ENCODE peak calls at places on chromosome 10, in six cellular contexts. Z, F, J, C, W and H are unnamed samples.

GRCh38 chr10:119333146-119333792 is 125.9 kb downstream of the GRK5 start:
- DNase-seq in Z (no peak), F (peak), J (no peak), C (peak), W (peak), H (no peak)

GRCh38 chr10:89414146-89414878 is at the start of gene IFIT5:
- DNase-seq in Z (peak), F (peak), J (peak), C (peak), W (peak), H (peak)

GRCh38 chr10:96587255-96588059 is 645 bp upstream of the TM9SF3 start:
- DNase-seq in Z (peak), F (peak), J (peak), C (no peak), W (peak), H (no peak)

GRCh38 chr10:13555884-13556529 is 27.2 kb upstream of the BEND7 start:
- DNase-seq in Z (peak), F (no peak), J (no peak), C (no peak), W (no peak), H (no peak)

GRCh38 chr10:59905066-59905734 is 1.2 kb downstream of the CCDC6 start:
- DNase-seq in Z (peak), F (no peak), J (peak), C (no peak), W (peak), H (no peak)

GRCh38 chr10:21467633-21468032 is 57.8 kb downstream of the SKIDA1 start:
- DNase-seq in Z (no peak), F (no peak), J (no peak), C (no peak), W (no peak), H (no peak)

GRCh38 chr10:117240730-117241529 is at the start of gene SLC18A2:
- DNase-seq in Z (no peak), F (no peak), J (no peak), C (no peak), W (no peak), H (no peak)

GRCh38 chr10:35435824-35436223 is 99.5 kb downstream of the CCNY start:
- DNase-seq in Z (no peak), F (no peak), J (no peak), C (no peak), W (no peak), H (no peak)

GRCh38 chr10:19731560-19731959 is 84.7 kb upstream of the PLXDC2 start:
- DNase-seq in Z (no peak), F (no peak), J (no peak), C (no peak), W (no peak), H (no peak)

GRCh38 chr10:69897417-69897816 is 95.7 kb downstream of the COL13A1 start:
- DNase-seq in Z (no peak), F (no peak), J (no peak), C (no peak), W (no peak), H (no peak)

GRCh38 chr10:31650010-31650409 is 278.6 kb downstream of the ARHGAP12 start:
- DNase-seq in Z (no peak), F (peak), J (peak), C (no peak), W (no peak), H (no peak)

GRCh38 chr10:15726042-15726441 is 6.3 kb upstream of the ITGA8 start:
- DNase-seq in Z (no peak), F (no peak), J (no peak), C (no peak), W (no peak), H (no peak)

GRCh38 chr10:133183646-133184378 is 23.8 kb downstream of the KNDC1 start:
- DNase-seq in Z (no peak), F (no peak), J (no peak), C (no peak), W (no peak), H (no peak)

GRCh38 chr10:44186150-44186549 is 198.7 kb downstream of the CXCL12 start:
- DNase-seq in Z (no peak), F (peak), J (no peak), C (no peak), W (no peak), H (no peak)

GRCh38 chr10:47256753-47257336 is 43.2 kb upstream of the GDF10 start:
- DNase-seq in Z (no peak), F (no peak), J (no peak), C (no peak), W (no peak), H (no peak)

GRCh38 chr10:47441973-47442750 is 41.8 kb downstream of the ANXA8 start:
- DNase-seq in Z (no peak), F (no peak), J (no peak), C (no peak), W (no peak), H (no peak)

GRCh38 chr10:120979435-120980315 is 128.5 kb downstream of the WDR11 start:
- DNase-seq in Z (peak), F (no peak), J (no peak), C (no peak), W (no peak), H (no peak)

GRCh38 chr10:45091968-45092367 is 91.2 kb downstream of the ZNF22 start:
- DNase-seq in Z (peak), F (no peak), J (no peak), C (no peak), W (no peak), H (no peak)

GRCh38 chr10:62610649-62611229 is 193.8 kb upstream of the ADO start:
- DNase-seq in Z (no peak), F (peak), J (peak), C (peak), W (peak), H (peak)

GRCh38 chr10:9209105-9209798 is 1154.8 kb downstream of the GATA3 start:
- DNase-seq in Z (no peak), F (peak), J (peak), C (peak), W (peak), H (peak)

GRCh38 chr10:119104653-119105024 is 726 bp downstream of the DENND10 start:
- DNase-seq in Z (no peak), F (no peak), J (peak), C (no peak), W (no peak), H (no peak)

GRCh38 chr10:103872137-103872933 is 17.0 kb upstream of the SH3PXD2A start:
- DNase-seq in Z (no peak), F (peak), J (no peak), C (no peak), W (no peak), H (no peak)

GRCh38 chr10:25304606-25305005 is 129.8 kb downstream of the GPR158 start:
- DNase-seq in Z (no peak), F (no peak), J (no peak), C (no peak), W (no peak), H (no peak)

GRCh38 chr10:122112625-122113160 is 123.7 kb downstream of the TACC2 start:
- DNase-seq in Z (peak), F (peak), J (peak), C (no peak), W (no peak), H (no peak)

GRCh38 chr10:91689731-91690168 is 56.9 kb upstream of the PPP1R3C start:
- DNase-seq in Z (no peak), F (peak), J (peak), C (no peak), W (no peak), H (no peak)